ENCODE peak calls at places on chromosomes 4 and X, in five cellular contexts. I is OCI-LY7, D is germinal center, J is Kasumi-1, W is GM23248. R is an unnamed sample.

GRCh38 chrX:25206761-25207160 is 191.0 kb upstream of the ARX start:
- DNase-seq in D (no peak), W (peak), J (no peak), I (no peak), R (no peak)

GRCh38 chrX:135324463-135324862 is 15.2 kb downstream of the ETDC start:
- DNase-seq in W (no peak), J (no peak), I (no peak), D (no peak), R (no peak)

GRCh38 chrX:19709812-19710518 is 177.4 kb downstream of the SH3KBP1 start:
- DNase-seq in I (no peak), J (no peak), D (no peak), W (peak), R (no peak)

GRCh38 chr4:165828928-165829327 is 44.1 kb upstream of the TLL1 start:
- DNase-seq in I (no peak), J (no peak), W (no peak), D (no peak), R (no peak)

GRCh38 chrX:34884693-34885277 is 57.8 kb upstream of the FAM47B start:
- DNase-seq in J (no peak), W (peak), I (no peak), D (no peak), R (no peak)

GRCh38 chr4:8472689-8473197 is 32.2 kb downstream of the TRMT44 start:
- DNase-seq in W (peak), D (no peak), I (no peak), J (no peak), R (no peak)

GRCh38 chr4:127844605-127845116 is 36.0 kb upstream of the PLK4 start:
- DNase-seq in J (no peak), W (peak), D (no peak), I (no peak), R (no peak)

GRCh38 chr4:145867416-145867815 is 71.2 kb downstream of the ZNF827 start:
- DNase-seq in I (no peak), D (no peak), W (no peak), J (no peak), R (no peak)

GRCh38 chr4:74133786-74134499 is 24.0 kb upstream of the MTHFD2L start:
- DNase-seq in J (peak), W (peak), I (peak), D (peak), R (peak)

GRCh38 chr4:151325320-151326246 is at the start of gene SH3D19:
- DNase-seq in W (peak), J (peak), D (no peak), I (no peak), R (no peak)

GRCh38 chr4:20878806-20879205 is 178.5 kb downstream of the PACRGL start:
- DNase-seq in W (no peak), D (no peak), I (no peak), J (no peak), R (no peak)

GRCh38 chrX:2690856-2691542 is at the start of gene CD99:
- DNase-seq in W (peak), I (peak), D (peak), J (no peak), R (no peak)

GRCh38 chr4:104728380-104729122 is 233.9 kb upstream of the CXXC4 start:
- DNase-seq in I (no peak), D (no peak), J (no peak), W (peak), R (no peak)

GRCh38 chr4:15717126-15717525 is 14.3 kb downstream of the BST1 start:
- DNase-seq in D (no peak), I (no peak), J (no peak), W (peak), R (no peak)

GRCh38 chrX:118718737-118719136 is 8.7 kb upstream of the IL13RA1 start:
- DNase-seq in I (no peak), D (peak), J (peak), W (no peak), R (peak)

GRCh38 chrX:72131317-72132294 is at the start of gene RTL5:
- DNase-seq in J (peak), W (peak), D (peak), I (no peak), R (peak)

GRCh38 chr4:164613761-164614277 is 140.1 kb upstream of the SMIM31 start:
- DNase-seq in W (no peak), I (no peak), J (no peak), D (no peak), R (no peak)

GRCh38 chr4:52019941-52020657 is at the start of gene LRRC66:
- DNase-seq in J (no peak), D (no peak), W (peak), I (no peak), R (no peak)

GRCh38 chrX:65601530-65602281 is 65.7 kb upstream of the MSN start:
- DNase-seq in D (no peak), I (peak), W (peak), J (peak), R (peak)

GRCh38 chrX:107571296-107571998 is 56.9 kb upstream of the PRPS1 start:
- DNase-seq in I (no peak), D (no peak), J (no peak), W (peak), R (no peak)

GRCh38 chrX:103797691-103798090 is 21.1 kb downstream of the PLP1 start:
- DNase-seq in I (no peak), W (peak), J (no peak), D (no peak), R (no peak)

GRCh38 chrX:115233497-115234219 is at the start of gene LRCH2:
- DNase-seq in J (no peak), I (no peak), D (no peak), W (peak), R (no peak)

GRCh38 chrX:13469963-13470679 is 99.3 kb upstream of the EGFL6 start:
- DNase-seq in J (no peak), I (no peak), D (no peak), W (peak), R (no peak)

GRCh38 chrX:110600745-110601310 is 194.8 kb downstream of the CHRDL1 start:
- DNase-seq in W (peak), D (no peak), I (no peak), J (no peak), R (no peak)

GRCh38 chr4:80425701-80426100 is 90.2 kb downstream of the CFAP299 start:
- DNase-seq in D (no peak), W (no peak), J (no peak), I (no peak), R (no peak)

R was measured in AML-193.